ENCODE peak calls at places on chromosomes 13 and 19, in five cellular contexts. A is HepG2, P is HCT116, N is K562, S is transverse colon. T is an unnamed sample.

GRCh38 chr19:31173991-31174390 is 175.2 kb downstream of the TSHZ3 start:
- DNase-seq in A (no peak), P (no peak), N (no peak), S (no peak), T (no peak)

GRCh38 chr19:38675611-38676010 is 28.2 kb downstream of the ACTN4 start:
- DNase-seq in A (no peak), P (no peak), N (peak), S (no peak), T (no peak)

GRCh38 chr19:38891791-38892190 is 7.6 kb downstream of the SIRT2 start:
- DNase-seq in A (no peak), P (no peak), N (no peak), S (no peak), T (no peak)

GRCh38 chr19:41106177-41106576 is 8.1 kb upstream of the CYP2F1 start:
- DNase-seq in A (no peak), P (no peak), N (no peak), S (no peak), T (no peak)

GRCh38 chr19:16516381-16516780 is 20.2 kb downstream of the C19orf44 start:
- DNase-seq in A (no peak), P (no peak), N (no peak), S (no peak), T (no peak)

GRCh38 chr19:2167896-2168618 is 4.3 kb downstream of the DOT1L start:
- DNase-seq in A (peak), P (no peak), N (peak), S (peak), T (no peak)

GRCh38 chr13:44431150-44431549 is 57.5 kb downstream of the SERP2 start:
- DNase-seq in A (peak), P (no peak), N (no peak), S (peak), T (no peak)

GRCh38 chr19:2479556-2480194 is 3.7 kb downstream of the GADD45B start:
- DNase-seq in A (no peak), P (no peak), N (no peak), S (no peak), T (no peak)

GRCh38 chr13:84609716-84610115 is 727.4 kb upstream of the SLITRK1 start:
- DNase-seq in A (no peak), P (no peak), N (no peak), S (no peak), T (no peak)

GRCh38 chr13:50677687-50678463 is 165.6 kb downstream of the DLEU7 start:
- DNase-seq in A (no peak), P (no peak), N (no peak), S (no peak), T (no peak)

GRCh38 chr13:29936051-29936813 is 85.8 kb upstream of the UBL3 start:
- DNase-seq in A (no peak), P (no peak), N (no peak), S (no peak), T (no peak)

GRCh38 chr13:41224113-41225110 is 30.0 kb upstream of the KBTBD7 start:
- DNase-seq in A (no peak), P (no peak), N (no peak), S (no peak), T (no peak)

GRCh38 chr13:90003566-90003965 is 1343.9 kb upstream of the MIR17HG start:
- DNase-seq in A (no peak), P (no peak), N (no peak), S (no peak), T (no peak)

GRCh38 chr13:47226516-47226915 is 329.7 kb upstream of the HTR2A start:
- DNase-seq in A (no peak), P (no peak), N (no peak), S (no peak), T (no peak)

GRCh38 chr19:2648528-2648937 is 54.0 kb downstream of the GNG7 start:
- DNase-seq in A (peak), P (peak), N (peak), S (peak), T (peak)

GRCh38 chr13:113898391-113898790 is 34.5 kb upstream of the GAS6 start:
- DNase-seq in A (no peak), P (no peak), N (no peak), S (no peak), T (no peak)

GRCh38 chr13:20960663-20961309 is 58.2 kb upstream of the XPO4 start:
- DNase-seq in A (peak), P (no peak), N (no peak), S (peak), T (no peak)

GRCh38 chr19:28224441-28224840 is 988.5 kb downstream of the UQCRFS1 start:
- DNase-seq in A (no peak), P (no peak), N (no peak), S (no peak), T (no peak)

GRCh38 chr19:4639531-4640246 is 373 bp downstream of the TNFAIP8L1 start:
- DNase-seq in A (peak), P (no peak), N (peak), S (peak), T (no peak)

GRCh38 chr19:3098515-3099346 is 4.6 kb downstream of the GNA11 start:
- DNase-seq in A (no peak), P (no peak), N (no peak), S (peak), T (no peak)

GRCh38 chr13:23695711-23696512 is 125.7 kb downstream of the TNFRSF19 start:
- DNase-seq in A (no peak), P (no peak), N (no peak), S (no peak), T (no peak)

GRCh38 chr19:40143612-40144011 is 47.6 kb upstream of the MAP3K10 start:
- DNase-seq in A (no peak), P (no peak), N (no peak), S (peak), T (no peak)

GRCh38 chr13:97892717-97893116 is 60.8 kb upstream of the IPO5 start:
- DNase-seq in A (no peak), P (no peak), N (no peak), S (no peak), T (no peak)

GRCh38 chr13:110628477-110628793 is 13.1 kb downstream of the NAXD start:
- DNase-seq in A (no peak), P (no peak), N (no peak), S (peak), T (no peak)

GRCh38 chr13:26053418-26053980 is 1.7 kb upstream of the SHISA2 start:
- DNase-seq in A (no peak), P (no peak), N (no peak), S (no peak), T (no peak)

GRCh38 chr13:28560612-28561011 is 65.7 kb upstream of the FLT1 start:
- DNase-seq in A (no peak), P (no peak), N (no peak), S (no peak), T (no peak)

DNA sequence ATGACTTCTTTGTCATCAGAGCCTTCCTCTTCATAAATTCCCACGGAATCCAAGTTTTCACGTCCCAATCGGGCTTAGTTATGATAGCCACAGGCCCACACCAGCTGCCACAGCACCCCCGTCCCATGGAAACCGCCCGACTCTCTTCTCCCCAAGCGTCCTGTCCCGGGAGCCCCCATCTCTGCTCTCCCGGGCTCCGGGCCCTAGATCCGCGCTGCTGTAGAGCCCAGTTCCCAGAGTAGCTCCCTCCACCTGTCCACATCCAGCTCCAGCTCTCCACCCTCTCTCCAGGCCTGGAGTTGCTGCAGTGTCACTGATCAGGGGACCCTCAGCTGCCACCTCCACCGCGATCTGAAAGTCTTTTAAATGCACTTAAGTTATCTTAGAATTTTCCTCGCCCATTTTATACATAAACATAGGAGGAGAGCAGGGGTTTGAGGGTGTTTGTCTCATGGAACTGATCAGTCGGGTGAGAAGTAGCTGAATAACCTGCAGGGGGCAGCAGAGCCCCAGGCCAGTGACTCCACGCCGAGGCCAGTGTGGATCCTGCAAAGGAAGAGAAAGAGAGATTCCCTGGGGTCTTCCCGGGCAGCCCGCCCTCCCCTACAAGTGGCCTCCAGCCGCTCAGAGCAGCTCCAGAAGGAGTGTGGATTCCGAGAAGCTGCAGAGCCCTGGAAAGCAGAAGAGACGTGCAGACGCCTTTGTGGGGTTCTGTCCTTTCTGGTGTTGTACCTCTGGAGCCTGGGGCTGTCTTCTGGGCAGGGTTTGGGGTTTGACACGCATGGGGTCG is 1.1 kb upstream of the ZNF763 start:
- DNase-seq in A (peak), P (no peak), N (peak), S (peak), T (peak)
- H3K27ac ChIP-seq in A (no peak), P (no peak), N (no peak), S (peak), T (peak)

GRCh38 chr19:49340069-49340864 is 5.1 kb downstream of the CD37 start:
- DNase-seq in A (peak), P (no peak), N (peak), S (peak), T (peak)

GRCh38 chr19:49339364-49340068 is 4.3 kb downstream of the CD37 start:
- DNase-seq in A (no peak), P (no peak), N (peak), S (peak), T (peak)

GRCh38 chr19:49337267-49338022 is 2.2 kb downstream of the CD37 start:
- DNase-seq in A (no peak), P (no peak), N (no peak), S (no peak), T (no peak)

GRCh38 chr19:49338023-49338677 is 2.9 kb downstream of the CD37 start:
- DNase-seq in A (no peak), P (no peak), N (no peak), S (no peak), T (no peak)

GRCh38 chr19:49338691-49339363 is 3.6 kb downstream of the CD37 start:
- DNase-seq in A (no peak), P (no peak), N (peak), S (peak), T (peak)
- TF ChIP-seq POLR2AphosphoS5 in A (no peak), P (no peak), N (no peak), S (no peak), T (no peak)

GRCh38 chr13:73991384-73991783 is 142.8 kb downstream of the KLF12 start:
- DNase-seq in A (no peak), P (no peak), N (no peak), S (no peak), T (no peak)
- H3K27ac ChIP-seq in A (no peak), P (no peak), N (no peak), S (no peak), T (no peak)

GRCh38 chr19:13053761-13054604 is 48.7 kb downstream of the LYL1 start:
- DNase-seq in A (peak), P (peak), N (no peak), S (peak), T (peak)
- TF ChIP-seq POLR2AphosphoS5 in A (peak), P (peak), N (no peak), S (no peak), T (peak)

GRCh38 chr19:45446944-45447343 is 20.9 kb upstream of the FOSB start:
- DNase-seq in A (no peak), P (no peak), N (no peak), S (no peak), T (peak)
- H3K27ac ChIP-seq in A (no peak), P (no peak), N (no peak), S (peak), T (peak)

T was measured in prostate gland.